ENCODE peak calls at places on chromosomes 6 and 20, in seven cellular contexts. One of them, this sample, is unnamed. For H3K27me3, the result is how much of the 10 kb centered on the place peaks cover.

GRCh38 chr20:5309971-5310370 is 6.8 kb downstream of the PROKR2 start:
- DNase-seq in BJ: no peak
- DNase-seq in naive thymus-derived CD4-positive, alpha-beta T cell: no peak
- DNase-seq in right cardiac atrium: no peak
- DNase-seq in endodermal cell: no peak
- DNase-seq in K562: no peak
- DNase-seq in aorta: no peak
- DNase-seq in this sample: no peak

GRCh38 chr6:3314621-3315020 is 55.9 kb downstream of the PSMG4 start:
- DNase-seq in K562: no peak
- DNase-seq in endodermal cell: peak
- DNase-seq in BJ: no peak
- DNase-seq in right cardiac atrium: no peak
- DNase-seq in aorta: peak
- DNase-seq in naive thymus-derived CD4-positive, alpha-beta T cell: no peak
- DNase-seq in this sample: no peak

GRCh38 chr6:161411265-161411944 is 137.5 kb upstream of the AGPAT4 start:
- DNase-seq in naive thymus-derived CD4-positive, alpha-beta T cell: no peak
- DNase-seq in K562: peak
- DNase-seq in right cardiac atrium: no peak
- DNase-seq in aorta: no peak
- DNase-seq in endodermal cell: no peak
- DNase-seq in BJ: no peak
- DNase-seq in this sample: no peak

GRCh38 chr20:59144831-59145196 is 18.8 kb upstream of the ZNF831 start:
- DNase-seq in BJ: no peak
- DNase-seq in naive thymus-derived CD4-positive, alpha-beta T cell: no peak
- DNase-seq in endodermal cell: no peak
- DNase-seq in K562: no peak
- DNase-seq in aorta: no peak
- DNase-seq in right cardiac atrium: no peak
- DNase-seq in this sample: no peak

GRCh38 chr6:6918216-6918983 is 189.4 kb upstream of the RREB1 start:
- DNase-seq in naive thymus-derived CD4-positive, alpha-beta T cell: peak
- DNase-seq in aorta: no peak
- DNase-seq in BJ: no peak
- DNase-seq in endodermal cell: no peak
- DNase-seq in right cardiac atrium: no peak
- DNase-seq in K562: peak
- DNase-seq in this sample: no peak

GRCh38 chr20:57007171-57007540 is 259.3 kb downstream of the BMP7 start:
- DNase-seq in naive thymus-derived CD4-positive, alpha-beta T cell: no peak
- DNase-seq in endodermal cell: no peak
- DNase-seq in aorta: no peak
- DNase-seq in BJ: no peak
- DNase-seq in right cardiac atrium: no peak
- DNase-seq in K562: no peak
- DNase-seq in this sample: no peak

GRCh38 chr20:63188641-63189321 is 27.1 kb downstream of the YTHDF1 start:
- DNase-seq in aorta: no peak
- DNase-seq in right cardiac atrium: no peak
- DNase-seq in endodermal cell: no peak
- DNase-seq in naive thymus-derived CD4-positive, alpha-beta T cell: no peak
- DNase-seq in K562: no peak
- DNase-seq in BJ: no peak
- DNase-seq in this sample: no peak

GRCh38 chr20:58001381-58001780 is 227.1 kb downstream of the ANKRD60 start:
- DNase-seq in right cardiac atrium: no peak
- DNase-seq in endodermal cell: no peak
- DNase-seq in BJ: no peak
- DNase-seq in naive thymus-derived CD4-positive, alpha-beta T cell: no peak
- DNase-seq in K562: no peak
- DNase-seq in aorta: peak
- DNase-seq in this sample: no peak

GRCh38 chr6:83192871-83193746 is at the start of the genes PGM3 and RWDD2A:
- DNase-seq in K562: peak
- DNase-seq in aorta: peak
- DNase-seq in right cardiac atrium: peak
- DNase-seq in endodermal cell: peak
- DNase-seq in naive thymus-derived CD4-positive, alpha-beta T cell: peak
- DNase-seq in BJ: no peak
- DNase-seq in this sample: peak

GRCh38 chr6:56088641-56089040 is 158.7 kb downstream of the COL21A1 start:
- DNase-seq in endodermal cell: no peak
- DNase-seq in aorta: no peak
- DNase-seq in BJ: no peak
- DNase-seq in right cardiac atrium: no peak
- DNase-seq in naive thymus-derived CD4-positive, alpha-beta T cell: no peak
- DNase-seq in K562: no peak
- DNase-seq in this sample: no peak

GRCh38 chr20:50346372-50347347 is 156.0 kb downstream of the CEBPB start:
- DNase-seq in naive thymus-derived CD4-positive, alpha-beta T cell: no peak
- DNase-seq in right cardiac atrium: peak
- DNase-seq in BJ: no peak
- DNase-seq in aorta: peak
- DNase-seq in endodermal cell: peak
- DNase-seq in K562: no peak
- DNase-seq in this sample: peak

GRCh38 chr6:39411465-39411864 is 89.0 kb upstream of the KCNK16 start:
- DNase-seq in naive thymus-derived CD4-positive, alpha-beta T cell: no peak
- DNase-seq in BJ: no peak
- DNase-seq in aorta: no peak
- DNase-seq in right cardiac atrium: no peak
- DNase-seq in K562: no peak
- DNase-seq in endodermal cell: no peak
- DNase-seq in this sample: no peak

GRCh38 chr6:111148110-111148509 is 60.8 kb downstream of the SLC16A10 start:
- DNase-seq in right cardiac atrium: no peak
- DNase-seq in aorta: no peak
- DNase-seq in K562: no peak
- DNase-seq in naive thymus-derived CD4-positive, alpha-beta T cell: no peak
- DNase-seq in BJ: no peak
- DNase-seq in endodermal cell: no peak
- DNase-seq in this sample: no peak

GRCh38 chr6:111147440-111147839 is 60.1 kb downstream of the SLC16A10 start:
- DNase-seq in endodermal cell: no peak
- DNase-seq in right cardiac atrium: no peak
- DNase-seq in naive thymus-derived CD4-positive, alpha-beta T cell: no peak
- DNase-seq in BJ: no peak
- DNase-seq in K562: no peak
- DNase-seq in aorta: no peak
- DNase-seq in this sample: no peak

GRCh38 chr6:111154981-111155380 is 67.7 kb downstream of the SLC16A10 start:
- DNase-seq in endodermal cell: no peak
- DNase-seq in BJ: no peak
- DNase-seq in K562: no peak
- DNase-seq in naive thymus-derived CD4-positive, alpha-beta T cell: no peak
- DNase-seq in right cardiac atrium: no peak
- DNase-seq in aorta: no peak
- DNase-seq in this sample: no peak

DNA sequence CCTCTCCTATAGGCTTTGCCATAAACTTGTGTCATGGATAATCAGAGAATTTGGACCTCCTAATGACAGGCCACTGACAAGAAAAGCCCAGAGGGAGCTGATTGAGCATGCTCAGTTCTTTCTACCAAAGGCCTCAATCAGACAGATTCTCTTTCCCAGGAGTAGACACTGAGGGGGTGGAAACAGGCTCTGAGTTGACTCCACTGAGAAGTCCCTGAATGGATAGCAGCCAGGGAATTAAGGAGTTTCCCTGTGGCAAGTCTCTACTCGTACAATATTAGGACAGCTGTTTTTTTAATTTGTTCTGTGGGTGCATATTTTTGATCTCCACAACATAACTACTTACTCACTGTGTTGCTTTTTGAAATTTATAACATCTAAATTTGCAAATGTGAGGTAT is 63.3 kb downstream of the SLC16A10 start:
- DNase-seq in endodermal cell: no peak
- DNase-seq in naive thymus-derived CD4-positive, alpha-beta T cell: no peak
- DNase-seq in BJ: no peak
- DNase-seq in aorta: no peak
- DNase-seq in K562: no peak
- DNase-seq in right cardiac atrium: no peak
- DNase-seq in this sample: no peak
- H3K27me3 ChIP-seq in endodermal cell: under half
- H3K27me3 ChIP-seq in naive thymus-derived CD4-positive, alpha-beta T cell: under half
- H3K27me3 ChIP-seq in BJ: under half
- H3K27me3 ChIP-seq in aorta: under half
- H3K27me3 ChIP-seq in K562: under half
- H3K27me3 ChIP-seq in right cardiac atrium: under half
- H3K27me3 ChIP-seq in this sample: under half

DNA sequence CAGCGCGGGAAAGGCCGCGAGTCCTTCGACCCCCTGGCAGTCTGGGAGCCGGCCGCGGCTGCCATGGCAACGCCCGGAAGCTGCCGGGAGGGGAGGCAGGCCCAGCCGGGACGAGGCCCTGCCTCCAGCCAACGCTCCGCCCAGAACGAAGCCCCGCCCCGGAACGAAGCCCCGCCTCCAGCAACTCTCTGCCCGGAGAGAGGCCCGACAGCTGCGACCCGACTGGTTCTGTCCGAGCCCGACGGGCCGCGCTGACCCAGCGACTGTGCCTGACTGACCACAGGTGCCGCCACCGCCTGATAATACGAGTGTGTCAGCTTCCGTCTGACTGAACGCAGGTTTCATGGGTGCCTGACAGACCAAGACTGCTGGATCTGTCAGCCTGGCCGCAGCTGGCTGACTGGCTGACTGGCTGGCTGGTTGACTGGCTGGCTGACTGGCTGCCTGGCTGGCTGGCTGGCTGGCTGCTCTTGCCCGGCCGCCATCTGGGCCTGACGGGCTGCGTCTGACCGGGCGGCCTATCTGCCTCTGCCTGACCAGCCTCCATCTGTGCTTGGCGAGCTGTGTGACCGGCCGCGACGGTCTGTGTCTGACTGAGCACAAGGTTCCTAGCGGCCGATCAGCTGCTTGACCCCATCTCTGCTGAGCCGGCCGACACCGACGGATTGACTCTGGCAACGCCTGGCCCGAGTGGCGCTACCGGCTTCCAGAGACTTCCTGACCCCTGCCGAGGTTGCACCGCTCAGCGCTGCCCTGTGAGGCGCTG is 89.7 kb upstream of the EPB41L1 start:
- DNase-seq in K562: peak
- DNase-seq in BJ: peak
- DNase-seq in naive thymus-derived CD4-positive, alpha-beta T cell: peak
- DNase-seq in right cardiac atrium: peak
- DNase-seq in endodermal cell: peak
- DNase-seq in aorta: peak
- DNase-seq in this sample: peak
- H3K27me3 ChIP-seq in K562: under half
- H3K27me3 ChIP-seq in BJ: under half
- H3K27me3 ChIP-seq in naive thymus-derived CD4-positive, alpha-beta T cell: under half
- H3K27me3 ChIP-seq in right cardiac atrium: under half
- H3K27me3 ChIP-seq in endodermal cell: under half
- H3K27me3 ChIP-seq in aorta: under half
- H3K27me3 ChIP-seq in this sample: under half

GRCh38 chr6:50829898-50830439 is 11.3 kb downstream of the TFAP2B start:
- DNase-seq in naive thymus-derived CD4-positive, alpha-beta T cell: no peak
- DNase-seq in K562: no peak
- DNase-seq in aorta: no peak
- DNase-seq in right cardiac atrium: no peak
- DNase-seq in BJ: no peak
- DNase-seq in endodermal cell: no peak
- DNase-seq in this sample: no peak
- H3K27me3 ChIP-seq in naive thymus-derived CD4-positive, alpha-beta T cell: under half
- H3K27me3 ChIP-seq in K562: under half
- H3K27me3 ChIP-seq in aorta: under half
- H3K27me3 ChIP-seq in right cardiac atrium: under half
- H3K27me3 ChIP-seq in BJ: under half
- H3K27me3 ChIP-seq in endodermal cell: half or more
- H3K27me3 ChIP-seq in this sample: half or more

GRCh38 chr6:397604-398003 is 6.1 kb downstream of the IRF4 start:
- DNase-seq in right cardiac atrium: no peak
- DNase-seq in naive thymus-derived CD4-positive, alpha-beta T cell: no peak
- DNase-seq in endodermal cell: no peak
- DNase-seq in K562: no peak
- DNase-seq in BJ: no peak
- DNase-seq in aorta: no peak
- DNase-seq in this sample: no peak
- H3K27me3 ChIP-seq in right cardiac atrium: under half
- H3K27me3 ChIP-seq in naive thymus-derived CD4-positive, alpha-beta T cell: under half
- H3K27me3 ChIP-seq in endodermal cell: half or more
- H3K27me3 ChIP-seq in K562: half or more
- H3K27me3 ChIP-seq in BJ: under half
- H3K27me3 ChIP-seq in aorta: under half
- H3K27me3 ChIP-seq in this sample: under half